ENCODE peak calls at places on chromosomes 12 and 14, in eight cellular contexts. Y, D, H, O, U, I, X and R are unnamed samples.

GRCh38 chr12:107372229-107372658 is 278.9 kb upstream of the CRY1 start:
- DNase-seq in Y (no peak), H (no peak), U (no peak), X (no peak), O (peak; percentile 74), D (no peak), I (peak; percentile 58), R (no peak)

GRCh38 chr14:102592969-102593840 is 756 bp downstream of the RCOR1 start:
- DNase-seq in X (no peak), H (peak; percentile 31), I (peak; percentile 45), U (peak; percentile 35), Y (no peak), O (peak; percentile 58), D (peak; percentile 57), R (no peak)

GRCh38 chr12:94560416-94561221 is 89.7 kb downstream of the TMCC3 start:
- DNase-seq in H (peak; percentile 67), Y (peak; percentile 74), X (peak; percentile 94), I (peak; percentile 31), O (peak; percentile 53), U (no peak), D (no peak), R (no peak)

GRCh38 chr12:29066061-29066588 is 83.0 kb upstream of the FAR2 start:
- DNase-seq in O (peak; percentile 87), Y (no peak), U (peak; percentile 23), X (no peak), H (peak; percentile 84), D (no peak), I (peak; percentile 82), R (peak; percentile 25)

GRCh38 chr12:106976013-106976658 is 10.8 kb downstream of the MTERF2 start:
- DNase-seq in H (peak; percentile 74), Y (no peak), X (no peak), I (peak; percentile 85), U (no peak), O (no peak), D (no peak), R (no peak)

GRCh38 chr12:67909091-67909531 is 80.1 kb upstream of the IFNG-AS1 start:
- DNase-seq in Y (peak; percentile 70), X (no peak), D (no peak), I (peak; percentile 23), U (no peak), O (no peak), H (peak; percentile 41), R (no peak)

GRCh38 chr12:72330291-72330690 is 58.1 kb downstream of the TRHDE start:
- DNase-seq in D (no peak), U (no peak), O (no peak), X (no peak), H (peak; percentile 0), I (peak; percentile 0), Y (peak; percentile 69), R (no peak)

GRCh38 chr14:50399251-50400032 is 2.8 kb upstream of the CDKL1 start:
- DNase-seq in D (no peak), X (no peak), H (peak; percentile 52), I (peak; percentile 26), U (peak; percentile 55), O (no peak), Y (peak; percentile 72), R (peak; percentile 92)

GRCh38 chr12:12898911-12899511 is 7.6 kb downstream of the GPRC5A start:
- DNase-seq in I (no peak), O (no peak), D (no peak), Y (no peak), U (no peak), H (no peak), X (no peak), R (no peak)

GRCh38 chr14:104723651-104724406 is at the start of gene ADSS1:
- DNase-seq in H (no peak), U (peak; percentile 60), I (peak; percentile 55), D (peak; percentile 80), O (peak; percentile 53), Y (no peak), X (no peak), R (no peak)

GRCh38 chr14:24329736-24330135 is 5.1 kb downstream of the ADCY4 start:
- DNase-seq in X (no peak), U (peak; percentile 57), H (no peak), O (peak; percentile 53), I (no peak), D (no peak), Y (no peak), R (no peak)

GRCh38 chr14:96965885-96966595 is 168.9 kb downstream of the VRK1 start:
- DNase-seq in D (no peak), O (no peak), H (no peak), U (no peak), I (no peak), X (no peak), Y (no peak), R (no peak)

GRCh38 chr12:54526800-54527630 is 22.4 kb upstream of the PDE1B start:
- DNase-seq in Y (no peak), H (peak; percentile 50), U (no peak), O (peak; percentile 63), I (peak; percentile 60), D (peak; percentile 21), X (no peak), R (peak; percentile 8)

GRCh38 chr14:22623047-22623446 is 21.1 kb downstream of the OR6J1 start:
- DNase-seq in H (no peak), O (peak; percentile 20), U (no peak), Y (no peak), D (no peak), X (no peak), I (no peak), R (no peak)

GRCh38 chr12:48004039-48004940 is at the start of gene COL2A1:
- DNase-seq in O (peak; percentile 59), U (no peak), X (no peak), I (peak; percentile 14), Y (no peak), H (no peak), D (no peak), R (no peak)

GRCh38 chr14:36057452-36058142 is 118.9 kb downstream of the PTCSC3 start:
- DNase-seq in Y (peak; percentile 55), O (no peak), H (peak; percentile 5), D (no peak), X (no peak), I (peak; percentile 5), U (no peak), R (no peak)

GRCh38 chr14:58639842-58640484 is 2.2 kb downstream of the DACT1 start:
- DNase-seq in H (peak; percentile 90), X (no peak), O (peak; percentile 51), Y (no peak), D (no peak), U (peak; percentile 50), I (peak; percentile 93), R (peak; percentile 40)

GRCh38 chr14:75307700-75308379 is 29.2 kb downstream of the FOS start:
- DNase-seq in X (peak; percentile 82), D (peak; percentile 83), H (peak; percentile 80), Y (no peak), O (peak; percentile 83), U (peak; percentile 84), I (peak; percentile 90), R (no peak)

GRCh38 chr12:56530390-56531055 is 8.9 kb downstream of the RBMS2 start:
- DNase-seq in I (no peak), H (no peak), U (no peak), X (no peak), O (no peak), Y (no peak), D (no peak), R (no peak)

GRCh38 chr12:96881608-96882007 is 25.4 kb upstream of the NEDD1 start:
- DNase-seq in D (no peak), H (no peak), U (no peak), Y (no peak), X (no peak), O (no peak), I (no peak), R (no peak)
- TF ChIP-seq CTCF in D (no peak), H (no peak), U (no peak), Y (no peak), X (no peak), O (no peak), I (no peak), R (no peak)

GRCh38 chr12:49160415-49160814 is 28.5 kb downstream of the TUBA1A start:
- DNase-seq in X (no peak), D (no peak), H (no peak), I (no peak), U (no peak), Y (no peak), O (peak; percentile 20), R (no peak)
- H3K4me3 ChIP-seq in X (no peak overlapping the region), D (no peak overlapping the region), H (no peak overlapping the region), I (no peak overlapping the region), U (no peak overlapping the region), Y (no peak overlapping the region), O (no peak overlapping the region), R (no peak overlapping the region)

GRCh38 chr14:21098134-21098891 is at the start of gene ZNF219:
- DNase-seq in X (peak; percentile 83), I (peak; percentile 61), H (peak; percentile 54), U (peak; percentile 65), O (peak; percentile 60), Y (no peak), D (peak; percentile 74), R (no peak)
- TF ChIP-seq CTCF in X (peak; percentile 7), I (no peak), H (no peak), U (no peak), O (no peak), Y (no peak), D (peak; percentile 22), R (no peak)

GRCh38 chr12:110848524-110848923 is 1.7 kb downstream of the CCDC63 start:
- DNase-seq in D (no peak), O (no peak), X (no peak), H (no peak), I (no peak), Y (no peak), U (no peak), R (no peak)

GRCh38 chr12:110846615-110847566 is at the start of gene CCDC63:
- DNase-seq in Y (no peak), H (peak; percentile 33), O (peak; percentile 86), X (no peak), D (peak; percentile 66), U (peak; percentile 56), I (peak; percentile 62), R (no peak)

GRCh38 chr12:110844131-110844530 is 2.7 kb upstream of the CCDC63 start:
- DNase-seq in Y (no peak), X (no peak), D (no peak), O (no peak), I (no peak), U (no peak), H (no peak), R (no peak)

GRCh38 chr12:110841007-110841406 is 5.8 kb upstream of the CCDC63 start:
- DNase-seq in I (no peak), U (no peak), Y (no peak), D (no peak), O (no peak), X (no peak), H (no peak), R (no peak)

DNA sequence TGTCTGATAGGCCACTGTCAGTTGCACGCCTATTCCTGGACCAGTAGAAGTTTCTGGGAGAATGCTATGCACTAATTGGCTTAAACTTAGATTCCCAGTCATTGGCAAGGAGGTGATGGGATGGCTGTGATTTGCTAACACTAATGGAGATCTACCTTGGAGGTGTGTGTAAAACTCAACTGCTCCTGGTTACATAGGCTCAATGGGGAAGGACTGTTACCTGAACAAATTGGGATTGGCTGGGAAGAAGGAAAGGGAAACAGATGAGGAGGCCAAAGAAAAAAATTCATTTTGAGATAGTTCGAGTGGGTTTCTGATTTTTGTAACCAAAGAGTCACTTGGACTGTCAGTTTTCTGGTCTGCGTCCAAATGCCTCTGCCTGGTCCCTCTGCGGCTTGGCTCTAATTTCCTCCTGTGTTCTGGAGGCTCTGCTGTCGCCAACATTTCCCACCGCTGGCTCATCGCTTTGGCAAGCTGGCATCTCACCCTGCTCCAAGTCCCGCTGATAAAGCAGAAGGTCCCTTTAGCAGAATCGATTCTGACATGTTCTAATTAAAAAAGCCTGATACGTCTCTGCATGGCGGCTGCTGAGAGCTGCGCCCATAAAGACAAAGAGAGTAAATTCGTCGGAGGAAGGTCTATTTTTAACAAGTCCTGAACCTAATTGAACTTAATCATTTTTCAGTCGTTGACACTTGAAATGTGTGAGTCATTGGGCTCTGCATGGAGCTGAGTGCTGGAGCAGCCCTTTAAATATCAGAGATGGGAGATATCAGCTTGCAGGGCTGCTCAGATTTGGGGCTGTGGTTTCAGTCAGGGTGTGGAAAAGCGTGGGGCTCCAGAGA is 2.0 kb upstream of the CCDC63 start:
- DNase-seq in D (peak; percentile 62), Y (no peak), H (peak; percentile 25), O (no peak), X (no peak), U (no peak), I (peak; percentile 69), R (no peak)
- H3K4me3 ChIP-seq in D (peak overlapping the region; percentile 8), Y (no peak overlapping the region), H (no peak overlapping the region), O (no peak overlapping the region), X (no peak overlapping the region), U (no peak overlapping the region), I (no peak overlapping the region), R (no peak overlapping the region)